ENCODE peak calls at places on chromosomes 1 and 21, in nine cellular contexts. One of them, this sample, is unnamed.
A peak's percentile ranks its signal among the peaks of the same experiment; 100 is the strongest.

GRCh38 chr1:29521438-29521715 is 285.1 kb downstream of the PTPRU start:
- DNase-seq in astrocyte: no peak
- DNase-seq in kidney: no peak
- DNase-seq in K562: no peak
- DNase-seq in IMR-90: no peak
- DNase-seq in fibroblast of lung: no peak
- DNase-seq in keratinocyte: no peak
- DNase-seq in mammary epithelial cell: no peak
- DNase-seq in SK-N-SH: no peak
- DNase-seq in this sample: no peak

GRCh38 chr21:41369915-41370839 is 8.3 kb downstream of the MX2 start:
- DNase-seq in fibroblast of lung: no peak
- DNase-seq in mammary epithelial cell: no peak
- DNase-seq in SK-N-SH: no peak
- DNase-seq in astrocyte: no peak
- DNase-seq in IMR-90: no peak
- DNase-seq in K562: no peak
- DNase-seq in keratinocyte: no peak
- DNase-seq in kidney: no peak
- DNase-seq in this sample: no peak

GRCh38 chr1:195939844-195940243 is 668.4 kb downstream of the KCNT2 start:
- DNase-seq in IMR-90: no peak
- DNase-seq in SK-N-SH: no peak
- DNase-seq in keratinocyte: no peak
- DNase-seq in astrocyte: no peak
- DNase-seq in fibroblast of lung: no peak
- DNase-seq in mammary epithelial cell: peak; percentile 34
- DNase-seq in K562: peak; percentile 28
- DNase-seq in kidney: no peak
- DNase-seq in this sample: no peak

GRCh38 chr1:213429642-213430041 is 378.6 kb downstream of the RPS6KC1 start:
- DNase-seq in astrocyte: no peak
- DNase-seq in keratinocyte: no peak
- DNase-seq in K562: no peak
- DNase-seq in kidney: no peak
- DNase-seq in mammary epithelial cell: no peak
- DNase-seq in SK-N-SH: peak; percentile 50
- DNase-seq in fibroblast of lung: no peak
- DNase-seq in IMR-90: no peak
- DNase-seq in this sample: no peak

GRCh38 chr1:170126691-170127090 is 19.1 kb upstream of the NTMT2 start:
- DNase-seq in SK-N-SH: no peak
- DNase-seq in K562: no peak
- DNase-seq in keratinocyte: peak; percentile 26
- DNase-seq in fibroblast of lung: peak; percentile 91
- DNase-seq in IMR-90: peak; percentile 95
- DNase-seq in kidney: no peak
- DNase-seq in mammary epithelial cell: peak; percentile 62
- DNase-seq in astrocyte: peak; percentile 90
- DNase-seq in this sample: no peak

GRCh38 chr1:223846668-223847007 is 891 bp upstream of the TP53BP2 start:
- DNase-seq in IMR-90: no peak
- DNase-seq in kidney: no peak
- DNase-seq in astrocyte: no peak
- DNase-seq in K562: peak; percentile 63
- DNase-seq in mammary epithelial cell: no peak
- DNase-seq in SK-N-SH: peak; percentile 53
- DNase-seq in keratinocyte: no peak
- DNase-seq in fibroblast of lung: no peak
- DNase-seq in this sample: peak; percentile 55

GRCh38 chr1:222109836-222110235 is 367.9 kb upstream of the DUSP10 start:
- DNase-seq in kidney: no peak
- DNase-seq in mammary epithelial cell: no peak
- DNase-seq in astrocyte: no peak
- DNase-seq in K562: no peak
- DNase-seq in SK-N-SH: no peak
- DNase-seq in fibroblast of lung: no peak
- DNase-seq in keratinocyte: no peak
- DNase-seq in IMR-90: no peak
- DNase-seq in this sample: no peak

GRCh38 chr1:4699724-4700301 is 45.4 kb downstream of the AJAP1 start:
- DNase-seq in fibroblast of lung: peak; percentile 43
- DNase-seq in astrocyte: peak; percentile 34
- DNase-seq in K562: no peak
- DNase-seq in kidney: no peak
- DNase-seq in mammary epithelial cell: no peak
- DNase-seq in SK-N-SH: no peak
- DNase-seq in IMR-90: no peak
- DNase-seq in keratinocyte: no peak
- DNase-seq in this sample: no peak

GRCh38 chr1:62995173-62995572 is 211.2 kb downstream of the ATG4C start:
- DNase-seq in IMR-90: no peak
- DNase-seq in keratinocyte: no peak
- DNase-seq in SK-N-SH: no peak
- DNase-seq in fibroblast of lung: no peak
- DNase-seq in mammary epithelial cell: no peak
- DNase-seq in K562: no peak
- DNase-seq in astrocyte: no peak
- DNase-seq in kidney: no peak
- DNase-seq in this sample: no peak
- H3K4me1 ChIP-seq in IMR-90: no peaks in the 10 kb centered on the region
- H3K4me1 ChIP-seq in keratinocyte: no peaks in the 10 kb centered on the region
- H3K4me1 ChIP-seq in SK-N-SH: no peaks in the 10 kb centered on the region
- H3K4me1 ChIP-seq in fibroblast of lung: no peaks in the 10 kb centered on the region
- H3K4me1 ChIP-seq in mammary epithelial cell: no peaks in the 10 kb centered on the region
- H3K4me1 ChIP-seq in K562: no peaks in the 10 kb centered on the region
- H3K4me1 ChIP-seq in astrocyte: no peaks in the 10 kb centered on the region
- H3K4me1 ChIP-seq in kidney: no peaks in the 10 kb centered on the region
- H3K4me1 ChIP-seq in this sample: no peaks in the 10 kb centered on the region

GRCh38 chr1:25992689-25993146 is 5.1 kb downstream of the PAFAH2 start:
- DNase-seq in keratinocyte: no peak
- DNase-seq in kidney: no peak
- DNase-seq in astrocyte: no peak
- DNase-seq in SK-N-SH: no peak
- DNase-seq in IMR-90: no peak
- DNase-seq in mammary epithelial cell: no peak
- DNase-seq in fibroblast of lung: no peak
- DNase-seq in K562: no peak
- DNase-seq in this sample: no peak

GRCh38 chr1:25991937-25992688 is 5.8 kb downstream of the PAFAH2 start:
- DNase-seq in K562: no peak
- DNase-seq in SK-N-SH: no peak
- DNase-seq in IMR-90: peak; percentile 68
- DNase-seq in mammary epithelial cell: no peak
- DNase-seq in keratinocyte: no peak
- DNase-seq in astrocyte: peak; percentile 42
- DNase-seq in kidney: no peak
- DNase-seq in fibroblast of lung: peak; percentile 61
- DNase-seq in this sample: no peak

GRCh38 chr1:25989440-25989839 is 8.4 kb downstream of the PAFAH2 start:
- DNase-seq in K562: no peak
- DNase-seq in kidney: no peak
- DNase-seq in keratinocyte: no peak
- DNase-seq in SK-N-SH: no peak
- DNase-seq in fibroblast of lung: no peak
- DNase-seq in IMR-90: no peak
- DNase-seq in mammary epithelial cell: no peak
- DNase-seq in astrocyte: no peak
- DNase-seq in this sample: no peak

GRCh38 chr1:25990702-25991395 is 7.0 kb downstream of the PAFAH2 start:
- DNase-seq in kidney: no peak
- DNase-seq in astrocyte: no peak
- DNase-seq in fibroblast of lung: no peak
- DNase-seq in SK-N-SH: no peak
- DNase-seq in IMR-90: no peak
- DNase-seq in keratinocyte: no peak
- DNase-seq in K562: no peak
- DNase-seq in mammary epithelial cell: no peak
- DNase-seq in this sample: no peak

GRCh38 chr1:25989860-25990650 is 7.8 kb downstream of the PAFAH2 start:
- DNase-seq in astrocyte: no peak
- DNase-seq in K562: no peak
- DNase-seq in mammary epithelial cell: no peak
- DNase-seq in IMR-90: peak; percentile 12
- DNase-seq in fibroblast of lung: no peak
- DNase-seq in kidney: no peak
- DNase-seq in SK-N-SH: no peak
- DNase-seq in keratinocyte: no peak
- DNase-seq in this sample: no peak
- H3K9ac ChIP-seq in astrocyte: no peak overlapping the region
- H3K9ac ChIP-seq in K562: no peak overlapping the region
- H3K9ac ChIP-seq in mammary epithelial cell: no peak overlapping the region
- H3K9ac ChIP-seq in IMR-90: no peak overlapping the region
- H3K9ac ChIP-seq in fibroblast of lung: no peak overlapping the region
- H3K9ac ChIP-seq in kidney: no peak overlapping the region
- H3K9ac ChIP-seq in SK-N-SH: no peak overlapping the region
- H3K9ac ChIP-seq in keratinocyte: no peak overlapping the region
- H3K9ac ChIP-seq in this sample: no peak overlapping the region

GRCh38 chr21:44295163-44295601 is 4.7 kb upstream of the PFKL start:
- DNase-seq in fibroblast of lung: no peak
- DNase-seq in astrocyte: no peak
- DNase-seq in keratinocyte: no peak
- DNase-seq in kidney: no peak
- DNase-seq in SK-N-SH: no peak
- DNase-seq in IMR-90: no peak
- DNase-seq in K562: no peak
- DNase-seq in mammary epithelial cell: no peak
- DNase-seq in this sample: no peak

GRCh38 chr21:44296916-44297315 is 2.9 kb upstream of the PFKL start:
- DNase-seq in astrocyte: no peak
- DNase-seq in IMR-90: no peak
- DNase-seq in SK-N-SH: no peak
- DNase-seq in kidney: no peak
- DNase-seq in K562: no peak
- DNase-seq in mammary epithelial cell: no peak
- DNase-seq in keratinocyte: no peak
- DNase-seq in fibroblast of lung: no peak
- DNase-seq in this sample: no peak

GRCh38 chr21:44294391-44295162 is 5.3 kb upstream of the PFKL start:
- DNase-seq in K562: no peak
- DNase-seq in fibroblast of lung: no peak
- DNase-seq in SK-N-SH: no peak
- DNase-seq in mammary epithelial cell: no peak
- DNase-seq in IMR-90: peak; percentile 7
- DNase-seq in keratinocyte: no peak
- DNase-seq in astrocyte: no peak
- DNase-seq in kidney: peak; percentile 92
- DNase-seq in this sample: peak; percentile 47

GRCh38 chr21:44296103-44296519 is 3.7 kb upstream of the PFKL start:
- DNase-seq in keratinocyte: no peak
- DNase-seq in K562: no peak
- DNase-seq in fibroblast of lung: no peak
- DNase-seq in astrocyte: no peak
- DNase-seq in SK-N-SH: no peak
- DNase-seq in kidney: no peak
- DNase-seq in IMR-90: no peak
- DNase-seq in mammary epithelial cell: no peak
- DNase-seq in this sample: no peak

GRCh38 chr21:44295646-44296045 is 4.2 kb upstream of the PFKL start:
- DNase-seq in astrocyte: no peak
- DNase-seq in keratinocyte: no peak
- DNase-seq in K562: no peak
- DNase-seq in fibroblast of lung: no peak
- DNase-seq in kidney: no peak
- DNase-seq in mammary epithelial cell: no peak
- DNase-seq in SK-N-SH: no peak
- DNase-seq in IMR-90: no peak
- DNase-seq in this sample: no peak
- TF ChIP-seq CTCF in astrocyte: no peak
- TF ChIP-seq CTCF in keratinocyte: no peak
- TF ChIP-seq CTCF in K562: no peak
- TF ChIP-seq CTCF in fibroblast of lung: no peak
- TF ChIP-seq CTCF in kidney: no peak
- TF ChIP-seq CTCF in mammary epithelial cell: no peak
- TF ChIP-seq CTCF in SK-N-SH: no peak
- TF ChIP-seq CTCF in IMR-90: no peak
- TF ChIP-seq CTCF in this sample: no peak

GRCh38 chr1:67687198-67687545 is 2.2 kb downstream of the GADD45A start:
- DNase-seq in IMR-90: no peak
- DNase-seq in astrocyte: no peak
- DNase-seq in mammary epithelial cell: peak; percentile 28
- DNase-seq in K562: no peak
- DNase-seq in SK-N-SH: no peak
- DNase-seq in fibroblast of lung: no peak
- DNase-seq in keratinocyte: no peak
- DNase-seq in kidney: no peak
- DNase-seq in this sample: no peak

GRCh38 chr1:67684526-67685066 is 405 bp upstream of the GADD45A start:
- DNase-seq in K562: no peak
- DNase-seq in keratinocyte: no peak
- DNase-seq in kidney: no peak
- DNase-seq in mammary epithelial cell: no peak
- DNase-seq in astrocyte: no peak
- DNase-seq in fibroblast of lung: no peak
- DNase-seq in IMR-90: no peak
- DNase-seq in SK-N-SH: no peak
- DNase-seq in this sample: no peak

GRCh38 chr1:67686272-67687197 is 1.5 kb downstream of the GADD45A start:
- DNase-seq in kidney: peak; percentile 91
- DNase-seq in IMR-90: peak; percentile 99
- DNase-seq in keratinocyte: no peak
- DNase-seq in fibroblast of lung: peak; percentile 100
- DNase-seq in SK-N-SH: peak; percentile 74
- DNase-seq in astrocyte: peak; percentile 99
- DNase-seq in K562: peak; percentile 94
- DNase-seq in mammary epithelial cell: peak; percentile 94
- DNase-seq in this sample: peak; percentile 76

GRCh38 chr1:67685067-67685557 is at the start of gene GADD45A:
- DNase-seq in SK-N-SH: peak; percentile 95
- DNase-seq in mammary epithelial cell: peak; percentile 99
- DNase-seq in K562: peak; percentile 99
- DNase-seq in fibroblast of lung: peak; percentile 100
- DNase-seq in IMR-90: peak; percentile 100
- DNase-seq in astrocyte: peak; percentile 99
- DNase-seq in keratinocyte: no peak
- DNase-seq in kidney: peak; percentile 100
- DNase-seq in this sample: peak; percentile 99

DNA sequence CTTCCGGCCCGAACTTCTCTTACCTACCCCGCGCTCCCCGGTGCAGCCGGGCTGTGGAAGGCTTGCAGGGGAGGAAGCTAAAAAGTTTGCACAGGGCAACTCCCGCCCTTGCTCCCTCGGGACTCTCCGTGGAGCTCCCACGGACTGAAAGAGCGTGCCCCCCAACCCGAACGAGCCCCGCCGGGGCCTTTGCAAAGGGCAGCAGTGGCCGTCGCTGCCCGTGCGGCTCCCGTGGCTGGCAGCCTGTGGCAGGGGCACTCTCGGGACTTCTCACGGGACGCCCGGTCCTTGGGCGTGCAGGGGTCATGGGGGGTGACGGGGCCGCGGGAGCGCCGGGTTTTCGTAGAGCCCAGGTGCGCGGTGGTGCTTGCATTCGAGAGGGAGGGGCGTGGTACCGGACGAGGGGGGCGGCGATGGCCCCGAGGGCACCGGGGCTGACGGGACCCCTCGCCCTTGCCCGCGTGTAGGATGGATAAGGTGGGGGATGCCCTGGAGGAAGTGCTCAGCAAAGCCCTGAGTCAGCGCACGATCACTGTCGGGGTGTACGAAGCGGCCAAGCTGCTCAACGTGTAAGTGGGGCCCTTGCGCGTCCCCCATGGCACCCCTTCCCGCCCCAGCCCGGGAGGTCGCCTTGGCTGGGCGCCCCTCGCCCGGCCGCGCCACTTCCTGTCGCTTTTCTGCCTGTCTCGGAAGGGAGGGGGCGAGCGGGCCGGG is 714 bp downstream of the GADD45A start:
- DNase-seq in K562: peak; percentile 62
- DNase-seq in keratinocyte: no peak
- DNase-seq in mammary epithelial cell: peak; percentile 51
- DNase-seq in SK-N-SH: peak; percentile 68
- DNase-seq in fibroblast of lung: peak; percentile 47
- DNase-seq in IMR-90: no peak
- DNase-seq in astrocyte: no peak
- DNase-seq in kidney: peak; percentile 89
- DNase-seq in this sample: peak; percentile 51
- H3K4me1 ChIP-seq in K562: peaks cover 18% of the 10 kb centered on the region
- H3K4me1 ChIP-seq in keratinocyte: peaks cover 37% of the 10 kb centered on the region
- H3K4me1 ChIP-seq in mammary epithelial cell: peaks cover 26% of the 10 kb centered on the region
- H3K4me1 ChIP-seq in SK-N-SH: peaks cover 28% of the 10 kb centered on the region
- H3K4me1 ChIP-seq in fibroblast of lung: peaks cover 15% of the 10 kb centered on the region
- H3K4me1 ChIP-seq in IMR-90: peaks cover 12% of the 10 kb centered on the region
- H3K4me1 ChIP-seq in astrocyte: peaks cover 30% of the 10 kb centered on the region
- H3K4me1 ChIP-seq in kidney: peaks cover 10% of the 10 kb centered on the region
- H3K4me1 ChIP-seq in this sample: peaks cover 9% of the 10 kb centered on the region